ENCODE peak calls at places on chromosomes 13 and 19, in four cellular contexts. O is H9, U is left lung, K is A549. G is an unnamed sample.

GRCh38 chr19:7733376-7733775 is 1.5 kb upstream of the CLEC4G start:
- DNase-seq in O (no peak), K (no peak), U (no peak), G (no peak)

GRCh38 chr19:14116918-14117578 is 514 bp downstream of the PRKACA start:
- DNase-seq in O (no peak), K (no peak), U (peak), G (peak)

GRCh38 chr19:31668916-31669315 is 319.7 kb upstream of the TSHZ3 start:
- DNase-seq in K (no peak), U (no peak), O (no peak), G (no peak)

GRCh38 chr19:48654299-48655059 is 8.5 kb upstream of the CA11 start:
- DNase-seq in O (no peak), K (no peak), U (no peak), G (no peak)

GRCh38 chr13:109593230-109593629 is 193.2 kb downstream of the IRS2 start:
- DNase-seq in U (no peak), O (no peak), K (peak), G (no peak)

GRCh38 chr13:85974604-85975366 is 175.6 kb upstream of the SLITRK6 start:
- DNase-seq in U (no peak), K (no peak), O (no peak), G (no peak)

GRCh38 chr19:13029893-13030292 is 34.6 kb downstream of the NFIX start:
- DNase-seq in O (peak), K (no peak), U (no peak), G (no peak)

GRCh38 chr13:100951031-100951430 is 276.4 kb upstream of the TMTC4 start:
- DNase-seq in U (no peak), O (no peak), K (no peak), G (no peak)

GRCh38 chr13:45362939-45363338 is 22.0 kb upstream of the TPT1 start:
- DNase-seq in K (no peak), U (no peak), O (peak), G (no peak)

GRCh38 chr19:45200614-45201013 is 22.0 kb downstream of the BLOC1S3 start:
- DNase-seq in O (peak), K (no peak), U (no peak), G (peak)

GRCh38 chr19:6226444-6227155 is 53.2 kb downstream of the MLLT1 start:
- DNase-seq in K (no peak), U (no peak), O (no peak), G (no peak)

GRCh38 chr19:41352609-41353465 is 885 bp downstream of the TGFB1 start:
- DNase-seq in K (peak), U (peak), O (peak), G (peak)

GRCh38 chr19:20162821-20163220 is 4.2 kb upstream of the ZNF486 start:
- DNase-seq in U (no peak), K (no peak), O (no peak), G (no peak)

GRCh38 chr19:8371011-8371804 is 7.3 kb downstream of the ANGPTL4 start:
- DNase-seq in O (no peak), U (no peak), K (no peak), G (no peak)

GRCh38 chr19:47428177-47428894 is 9.0 kb upstream of the MEIS3 start:
- DNase-seq in O (peak), K (peak), U (peak), G (peak)

GRCh38 chr13:111474136-111475002 is 153.9 kb downstream of the TEX29 start:
- DNase-seq in K (peak), U (no peak), O (peak), G (no peak)

GRCh38 chr13:43686557-43686956 is 100.2 kb downstream of the ENOX1 start:
- DNase-seq in K (peak), O (no peak), U (no peak), G (peak)

GRCh38 chr13:62544928-62545327 is 1129.3 kb upstream of the PCDH20 start:
- DNase-seq in U (no peak), K (no peak), O (no peak), G (no peak)

GRCh38 chr13:97344250-97345175 is 89.5 kb upstream of the RAP2A start:
- DNase-seq in O (no peak), K (no peak), U (peak), G (peak)

GRCh38 chr19:21559444-21559843 is 54.0 kb downstream of the ZNF429 start:
- DNase-seq in U (no peak), O (no peak), K (no peak), G (no peak)

GRCh38 chr19:56301152-56301551 is 13.5 kb downstream of the ZSCAN5A start:
- DNase-seq in K (no peak), U (no peak), O (no peak), G (no peak)
- TF ChIP-seq CTCF in K (no peak), U (no peak), O (peak), G (no peak)

DNA sequence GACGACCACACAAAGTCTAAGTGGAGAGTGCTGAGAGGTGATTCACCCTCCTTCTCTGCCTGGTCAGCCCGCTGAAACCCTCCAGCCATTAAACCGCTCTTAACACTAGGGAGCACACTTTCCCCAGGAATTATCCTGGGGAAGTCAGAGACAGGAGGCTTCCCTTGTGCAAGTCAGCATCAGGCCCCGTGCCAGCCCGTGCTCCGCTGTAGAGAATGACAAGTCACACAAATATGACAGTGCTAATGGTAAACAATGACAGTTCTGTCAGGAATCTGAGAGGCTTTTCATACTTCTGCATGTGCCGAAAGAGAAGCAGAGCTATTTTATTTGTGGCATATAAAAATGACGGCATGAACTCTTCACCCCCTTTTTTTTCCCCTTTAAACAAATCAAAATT is 816.9 kb upstream of the SLC10A2 start:
- DNase-seq in K (peak), U (peak), O (peak), G (peak)
- TF ChIP-seq CTCF in K (peak), U (peak), O (peak), G (no peak)

DNA sequence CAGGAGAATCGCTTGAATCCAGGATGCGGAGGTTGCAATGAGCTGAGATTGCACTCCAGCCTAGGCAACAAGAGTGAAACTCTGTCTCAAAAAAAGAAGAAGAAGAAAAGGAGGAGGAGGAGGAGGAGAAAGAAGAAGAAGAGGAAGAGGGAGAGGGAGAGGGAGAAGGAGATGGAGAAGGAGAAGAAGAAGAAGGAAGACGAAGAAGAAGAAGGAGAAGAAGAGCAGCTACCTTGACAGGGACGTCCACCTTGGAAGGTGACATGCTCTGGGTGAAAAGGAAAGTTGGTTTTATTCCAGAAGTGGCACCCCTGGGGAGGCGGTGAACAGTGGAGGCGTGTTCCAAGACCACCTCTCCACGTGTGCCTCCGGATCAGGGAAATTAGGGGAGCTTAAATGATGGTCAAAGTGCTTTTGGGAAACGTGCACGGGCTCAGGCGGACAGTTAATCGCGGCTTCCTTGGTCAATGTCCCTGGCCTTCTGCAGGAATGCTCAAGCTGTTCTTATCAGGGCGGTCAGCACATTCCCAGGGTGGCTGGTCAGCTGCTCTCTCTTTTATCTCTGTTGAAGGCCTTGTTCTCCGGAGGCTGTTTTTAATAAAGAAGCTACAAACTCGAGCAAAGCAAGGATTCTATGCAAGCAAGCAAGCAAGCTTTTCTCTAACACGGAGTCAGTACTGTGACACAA is 78.9 kb upstream of the PEG3 start:
- DNase-seq in O (no peak), K (no peak), U (no peak), G (no peak)
- TF ChIP-seq CTCF in O (no peak), K (no peak), U (no peak), G (no peak)

GRCh38 chr19:16185123-16185924 is at the start of gene FAM32A:
- DNase-seq in U (peak), K (peak), O (peak), G (peak)
- TF ChIP-seq CTCF in U (peak), K (peak), O (peak), G (peak)

G was measured in uterus.